ENCODE peak calls at places on chromosomes 11 and 22, in five cellular contexts. P is ELF-1, S is NCI-H1436, K is H4, Z is left cardiac atrium. D is an unnamed sample.

GRCh38 chr11:102799656-102800339 is 1.8 kb upstream of the MMP1 start:
- DNase-seq in P (no peak), Z (no peak), K (no peak), S (no peak), D (no peak)

GRCh38 chr11:14065153-14065552 is 102.6 kb downstream of the SPON1 start:
- DNase-seq in S (no peak), K (no peak), P (no peak), Z (no peak), D (no peak)

GRCh38 chr11:8689726-8690255 is 7.2 kb downstream of the RPL27A start:
- DNase-seq in K (no peak), P (no peak), Z (no peak), S (no peak), D (no peak)

GRCh38 chr11:10381730-10382129 is 73.3 kb upstream of the AMPD3 start:
- DNase-seq in S (no peak), K (no peak), P (no peak), Z (no peak), D (no peak)

GRCh38 chr22:42976131-42976530 is 38.8 kb downstream of the PACSIN2 start:
- DNase-seq in S (no peak), K (no peak), Z (no peak), P (peak; percentile 83), D (no peak)

GRCh38 chr11:114399490-114399889 is 821 bp downstream of the C11orf71 start:
- DNase-seq in S (no peak), Z (no peak), P (no peak), K (no peak), D (no peak)

GRCh38 chr11:11813288-11813962 is 28.3 kb upstream of the USP47 start:
- DNase-seq in Z (peak; percentile 35), P (peak; percentile 13), S (no peak), K (peak; percentile 67), D (no peak)

GRCh38 chr22:41923595-41924276 is 2.9 kb downstream of the TNFRSF13C start:
- DNase-seq in P (no peak), K (no peak), S (no peak), Z (no peak), D (no peak)

GRCh38 chr11:129285387-129285786 is 90.3 kb upstream of the BARX2 start:
- DNase-seq in P (no peak), S (no peak), Z (no peak), K (no peak), D (no peak)

GRCh38 chr11:14764213-14764898 is 120.8 kb downstream of the PDE3B start:
- DNase-seq in S (no peak), Z (no peak), K (no peak), P (no peak), D (no peak)

GRCh38 chr11:118050208-118050891 is 26.5 kb upstream of the TMPRSS4 start:
- DNase-seq in K (no peak), P (no peak), S (no peak), Z (no peak), D (no peak)

GRCh38 chr22:43897751-43898261 is 6.0 kb upstream of the PNPLA5 start:
- DNase-seq in K (no peak), Z (no peak), S (no peak), P (no peak), D (no peak)

GRCh38 chr11:35180311-35181233 is 41.6 kb downstream of the CD44 start:
- DNase-seq in S (no peak), P (peak; percentile 15), Z (no peak), K (no peak), D (no peak)

GRCh38 chr11:57536947-57537654 is at the start of gene SMTNL1:
- DNase-seq in Z (no peak), P (no peak), S (no peak), K (no peak), D (no peak)

GRCh38 chr22:49849161-49850020 is 4.3 kb upstream of the ZBED4 start:
- DNase-seq in S (no peak), P (no peak), K (no peak), Z (no peak), D (no peak)

GRCh38 chr22:36303874-36304273 is 50.9 kb downstream of the APOL1 start:
- DNase-seq in K (no peak), P (no peak), S (no peak), Z (no peak), D (no peak)

GRCh38 chr22:24146190-24146616 is 35.1 kb upstream of the SUSD2 start:
- DNase-seq in Z (no peak), P (peak; percentile 36), K (peak; percentile 67), S (peak; percentile 29), D (peak; percentile 53)

GRCh38 chr11:91528965-91529364 is 695.7 kb upstream of the FAT3 start:
- DNase-seq in S (no peak), P (no peak), K (no peak), Z (no peak), D (no peak)

GRCh38 chr22:44192098-44192810 is 11.5 kb downstream of the PARVG start:
- DNase-seq in Z (no peak), K (peak; percentile 63), P (peak; percentile 75), S (no peak), D (no peak)

GRCh38 chr11:12182650-12183511 is 72.5 kb downstream of the MICAL2 start:
- DNase-seq in P (peak; percentile 84), S (no peak), K (peak; percentile 95), Z (peak; percentile 73), D (no peak)

GRCh38 chr11:46639197-46639839 is 22.0 kb downstream of the ATG13 start:
- DNase-seq in P (no peak), S (no peak), Z (no peak), K (no peak), D (no peak)

GRCh38 chr22:46043339-46043738 is 66.4 kb upstream of the WNT7B start:
- DNase-seq in S (no peak), K (no peak), P (no peak), Z (peak; percentile 15), D (no peak)

GRCh38 chr11:77725433-77725832 is 87.8 kb upstream of the CLNS1A start:
- DNase-seq in K (no peak), Z (no peak), S (no peak), P (no peak), D (no peak)

GRCh38 chr11:121892131-121892681 is 223.8 kb downstream of the BLID start:
- DNase-seq in K (no peak), S (no peak), P (peak; percentile 57), Z (peak; percentile 62), D (no peak)

D was measured in GM12892.